ENCODE peak calls at places on chromosomes 13 and 19, in four cellular contexts. J is H1, R is GM12878, S is HepG2. V is an unnamed sample.

GRCh38 chr19:35755550-35756371 is 1.1 kb downstream of the HSPB6 start:
- DNase-seq in J (no peak), R (no peak), S (no peak), V (no peak)

GRCh38 chr19:55540619-55541018 is 3.7 kb upstream of the SBK2 start:
- DNase-seq in J (no peak), R (no peak), S (no peak), V (no peak)

GRCh38 chr13:29520671-29521070 is 74.8 kb downstream of the SLC7A1 start:
- DNase-seq in J (no peak), R (no peak), S (no peak), V (no peak)

GRCh38 chr13:35016362-35017148 is 74.5 kb downstream of the NBEA start:
- DNase-seq in J (no peak), R (no peak), S (no peak), V (no peak)

GRCh38 chr19:33641956-33642498 is 20.3 kb downstream of the CHST8 start:
- DNase-seq in J (no peak), R (no peak), S (no peak), V (no peak)

GRCh38 chr19:12802267-12803106 is 618 bp downstream of the THSD8 start:
- DNase-seq in J (no peak), R (no peak), S (no peak), V (no peak)

GRCh38 chr13:35649162-35649561 is 172.7 kb upstream of the MAB21L1 start:
- DNase-seq in J (no peak), R (no peak), S (no peak), V (no peak)

GRCh38 chr19:4582980-4583842 is 23.7 kb upstream of the SEMA6B start:
- DNase-seq in J (peak), R (no peak), S (peak), V (no peak)

GRCh38 chr19:18507021-18507726 is 14.7 kb downstream of the ELL start:
- DNase-seq in J (no peak), R (no peak), S (no peak), V (no peak)

GRCh38 chr13:99606322-99607089 is 105.2 kb downstream of the TM9SF2 start:
- DNase-seq in J (peak), R (no peak), S (peak), V (peak)

GRCh38 chr19:43675269-43675879 is 5.4 kb upstream of the PLAUR start:
- DNase-seq in J (no peak), R (peak), S (no peak), V (no peak)

GRCh38 chr13:35889560-35889959 is 241.6 kb downstream of the DCLK1 start:
- DNase-seq in J (no peak), R (no peak), S (no peak), V (no peak)

GRCh38 chr13:33606692-33607091 is 211.3 kb upstream of the RFC3 start:
- DNase-seq in J (no peak), R (no peak), S (no peak), V (no peak)

GRCh38 chr19:35044317-35045117 is 3.0 kb downstream of the HPN start:
- DNase-seq in J (peak), R (no peak), S (peak), V (peak)

GRCh38 chr19:55690769-55691545 is 15.9 kb downstream of the EPN1 start:
- DNase-seq in J (no peak), R (no peak), S (no peak), V (no peak)

GRCh38 chr19:3401004-3401768 is 34.8 kb downstream of the NFIC start:
- DNase-seq in J (no peak), R (no peak), S (no peak), V (no peak)

GRCh38 chr19:38853214-38853613 is 3.4 kb upstream of the HNRNPL start:
- DNase-seq in J (no peak), R (no peak), S (no peak), V (no peak)

GRCh38 chr19:38262585-38263268 is 1.6 kb upstream of the SPINT2 start:
- DNase-seq in J (no peak), R (no peak), S (no peak), V (no peak)

GRCh38 chr13:24208314-24208713 is 47.8 kb downstream of the SPATA13 start:
- DNase-seq in J (no peak), R (no peak), S (no peak), V (no peak)

GRCh38 chr19:5339470-5339949 is 1.1 kb downstream of the PTPRS start:
- DNase-seq in J (no peak), R (no peak), S (no peak), V (no peak)

GRCh38 chr13:77040076-77040475 is 13.1 kb upstream of the FBXL3 start:
- DNase-seq in J (no peak), R (no peak), S (no peak), V (no peak)

GRCh38 chr19:2574478-2574931 is 98.6 kb downstream of the GADD45B start:
- DNase-seq in J (no peak), R (no peak), S (no peak), V (no peak)

GRCh38 chr13:25733061-25733491 is 318.7 kb downstream of the SHISA2 start:
- DNase-seq in J (no peak), R (no peak), S (no peak), V (no peak)

GRCh38 chr19:35744688-35745327 is 410 bp downstream of the U2AF1L4 start:
- DNase-seq in J (peak), R (peak), S (peak), V (peak)

DNA sequence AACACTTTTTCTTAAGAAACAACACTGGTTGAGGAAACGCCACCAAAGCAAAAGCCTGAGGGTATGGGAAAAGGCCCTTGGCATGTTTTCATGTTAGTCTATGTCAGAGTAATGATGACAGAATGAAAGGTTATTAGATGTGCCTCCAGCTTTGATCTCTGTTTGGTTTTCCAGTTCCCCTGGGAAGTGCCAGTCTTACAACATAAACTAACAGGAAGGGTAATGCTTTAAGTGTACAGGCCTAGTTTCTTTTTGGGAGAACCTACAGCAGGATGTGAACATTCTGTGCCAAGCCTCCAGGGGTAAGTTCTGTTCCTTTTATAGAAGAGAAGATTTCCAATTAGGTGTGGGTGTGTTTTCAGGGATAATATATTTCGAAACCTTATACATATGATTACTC is 121.7 kb downstream of the FNDC3A start:
- DNase-seq in J (no peak), R (no peak), S (peak), V (no peak)
- TF ChIP-seq SP1 in J (no peak), R (no peak), S (no peak), V (no peak)

DNA sequence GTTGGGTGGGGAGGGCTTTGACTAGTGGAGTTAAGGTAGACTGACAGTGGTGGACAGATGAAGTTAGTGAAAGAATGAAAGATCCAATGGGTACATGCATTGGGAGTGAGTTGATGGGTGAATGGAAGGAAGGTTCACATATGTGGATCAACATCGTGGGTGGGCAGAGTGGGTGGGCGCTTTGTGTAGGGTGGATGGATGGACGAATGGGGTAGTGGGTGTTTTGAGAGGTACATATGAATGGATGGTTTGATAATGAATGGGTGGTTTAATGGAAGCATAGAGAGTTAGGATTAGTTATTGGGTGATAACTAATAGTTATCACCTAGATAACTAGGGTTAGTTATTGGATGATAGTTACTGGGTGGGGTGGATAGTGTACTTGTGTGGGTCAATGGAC is 11.5 kb downstream of the ZSWIM4 start:
- DNase-seq in J (no peak), R (no peak), S (no peak), V (no peak)
- TF ChIP-seq SUZ12 in J (no peak), R (no peak), S (no peak), V (no peak)

GRCh38 chr13:95229855-95230254 is 71.4 kb downstream of the ABCC4 start:
- DNase-seq in J (no peak), R (no peak), S (no peak), V (no peak)

GRCh38 chr13:95226051-95226450 is 75.2 kb downstream of the ABCC4 start:
- DNase-seq in J (no peak), R (no peak), S (no peak), V (no peak)

GRCh38 chr13:95226476-95226875 is 74.8 kb downstream of the ABCC4 start:
- DNase-seq in J (no peak), R (no peak), S (no peak), V (no peak)

GRCh38 chr13:95226932-95227718 is 74.1 kb downstream of the ABCC4 start:
- DNase-seq in J (no peak), R (peak), S (no peak), V (no peak)

GRCh38 chr13:95228130-95228529 is 73.1 kb downstream of the ABCC4 start:
- DNase-seq in J (no peak), R (no peak), S (no peak), V (no peak)
- TF ChIP-seq SP1 in J (no peak), R (no peak), S (no peak), V (no peak)

DNA sequence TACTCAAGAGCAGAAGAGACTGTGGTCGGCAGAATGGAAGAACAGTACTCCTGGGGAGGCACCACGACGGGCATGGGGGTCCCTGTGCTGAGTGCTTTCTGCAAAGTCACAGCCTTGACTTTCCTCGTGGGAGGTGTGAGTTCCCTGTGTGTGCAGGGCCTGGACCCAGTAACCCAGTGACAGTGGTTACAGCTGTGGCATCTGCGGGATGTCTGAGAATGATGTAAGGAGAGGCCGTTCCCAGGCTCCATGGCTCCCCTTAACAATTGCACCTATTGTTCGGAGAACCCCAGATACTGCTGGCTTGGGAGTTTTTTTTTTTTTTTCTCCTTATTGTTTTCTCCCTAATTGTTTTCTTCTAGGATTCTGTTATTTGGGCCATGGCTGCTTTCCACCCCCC is 5.1 kb upstream of the NANOS2 start:
- DNase-seq in J (no peak), R (no peak), S (no peak), V (no peak)
- TF ChIP-seq SUZ12 in J (no peak), R (no peak), S (no peak), V (no peak)

GRCh38 chr19:40521276-40521675 is 54.5 kb downstream of the SPTBN4 start:
- DNase-seq in J (no peak), R (no peak), S (peak), V (no peak)

GRCh38 chr19:40524133-40524549 is 52.5 kb upstream of the SHKBP1 start:
- DNase-seq in J (no peak), R (no peak), S (no peak), V (no peak)

GRCh38 chr19:40524655-40525054 is 52.0 kb upstream of the SHKBP1 start:
- DNase-seq in J (no peak), R (no peak), S (no peak), V (no peak)

GRCh38 chr19:40525234-40526051 is 51.2 kb upstream of the SHKBP1 start:
- DNase-seq in J (no peak), R (no peak), S (no peak), V (no peak)

GRCh38 chr19:40523322-40524047 is 53.2 kb upstream of the SHKBP1 start:
- DNase-seq in J (peak), R (no peak), S (peak), V (peak)
- TF ChIP-seq SP1 in J (peak), R (no peak), S (no peak), V (no peak)

GRCh38 chr13:51246411-51247298 is 24.5 kb downstream of the FAM124A start:
- DNase-seq in J (peak), R (no peak), S (no peak), V (no peak)
- TF ChIP-seq SUZ12 in J (no peak), R (no peak), S (no peak), V (no peak)

DNA sequence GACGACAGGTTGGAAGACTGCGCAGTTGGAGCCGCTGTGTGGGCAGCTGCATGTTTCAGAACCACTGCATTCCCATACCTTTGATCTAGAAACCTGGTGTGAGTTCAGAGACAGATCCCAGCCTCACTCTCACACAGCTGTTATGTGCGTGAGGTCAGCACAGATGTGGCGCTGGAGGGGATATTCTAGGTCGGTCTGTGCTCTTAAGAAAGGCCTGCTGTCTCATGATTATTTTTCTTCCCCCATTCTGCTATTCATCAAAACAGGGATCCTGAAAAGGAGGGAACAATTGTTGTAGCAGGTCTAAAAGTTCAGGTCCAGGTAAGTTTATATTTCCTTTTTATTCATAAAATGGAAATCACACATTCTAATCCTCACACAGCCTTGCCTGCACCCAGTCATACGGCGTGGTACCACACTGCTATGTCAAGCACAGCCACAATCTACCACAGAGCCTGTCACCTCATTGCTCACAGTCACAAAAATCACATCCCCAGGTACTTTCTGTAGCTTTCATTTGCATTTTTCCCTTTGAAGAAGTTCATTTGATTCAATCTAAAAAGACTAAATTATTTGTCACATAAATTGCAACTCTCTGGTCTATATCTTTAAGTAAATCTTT is 846 bp downstream of the ZNF546 start:
- DNase-seq in J (no peak), R (no peak), S (peak), V (no peak)
- TF ChIP-seq SP1 in J (no peak), R (no peak), S (no peak), V (no peak)